ENCODE peak calls at places on chromosomes 7 and 10, in four cellular contexts. T is brain microvascular endothelial cell; N is neural crest cell; R is activated CD8-positive, alpha-beta memory T cell treated with anti-CD3 and anti-CD28 coated beads for 24 hours. J is an unnamed sample.

GRCh38 chr7:94206295-94206694 is 188.4 kb upstream of the COL1A2 start:
- DNase-seq in T (no peak), N (no peak), R (no peak), J (no peak)

GRCh38 chr7:47040795-47041194 is 541.1 kb downstream of the TNS3 start:
- DNase-seq in T (no peak), N (no peak), R (no peak), J (no peak)

GRCh38 chr7:106768324-106768751 is 96.7 kb upstream of the PIK3CG start:
- DNase-seq in T (no peak), N (no peak), R (no peak), J (no peak)

GRCh38 chr10:127117125-127117524 is 79.3 kb downstream of the INSYN2A start:
- DNase-seq in T (peak; percentile 64), N (peak; percentile 66), R (no peak), J (no peak)

GRCh38 chr7:2104107-2104710 is 128.5 kb downstream of the MAD1L1 start:
- DNase-seq in T (peak; percentile 89), N (peak; percentile 82), R (peak; percentile 85), J (peak; percentile 96)

GRCh38 chr10:115084434-115084833 is 8.7 kb upstream of the ATRNL1 start:
- DNase-seq in T (no peak), N (no peak), R (no peak), J (no peak)

GRCh38 chr10:112250555-112250954 is 32.6 kb upstream of the TECTB start:
- DNase-seq in T (no peak), N (no peak), R (no peak), J (no peak)

GRCh38 chr7:128270799-128271411 is 29.8 kb downstream of the LEP start:
- DNase-seq in T (no peak), N (no peak), R (no peak), J (no peak)

GRCh38 chr10:35089641-35090161 is 440 bp downstream of the CUL2 start:
- DNase-seq in T (no peak), N (no peak), R (no peak), J (peak; percentile 20)

GRCh38 chr7:47540053-47540386 is 41.9 kb downstream of the TNS3 start:
- DNase-seq in T (no peak), N (no peak), R (no peak), J (no peak)

GRCh38 chr7:26562841-26563240 is 271.2 kb downstream of the SNX10 start:
- DNase-seq in T (no peak), N (no peak), R (no peak), J (no peak)

GRCh38 chr7:2093214-2093840 is 139.4 kb downstream of the MAD1L1 start:
- DNase-seq in T (no peak), N (no peak), R (no peak), J (no peak)

GRCh38 chr7:144098776-144099175 is 10.6 kb upstream of the OR2A2 start:
- DNase-seq in T (no peak), N (no peak), R (no peak), J (no peak)

GRCh38 chr7:97499204-97499603 is 232.7 kb upstream of the TAC1 start:
- DNase-seq in T (peak; percentile 1), N (peak; percentile 8), R (no peak), J (peak; percentile 7)

GRCh38 chr7:119935418-119936025 is 337.5 kb upstream of the KCND2 start:
- DNase-seq in T (no peak), N (no peak), R (no peak), J (no peak)

GRCh38 chr7:123751816-123752215 is 3.0 kb upstream of the WASL start:
- DNase-seq in T (no peak), N (no peak), R (no peak), J (no peak)

GRCh38 chr7:2567663-2568238 is 9.0 kb downstream of the IQCE start:
- DNase-seq in T (peak; percentile 28), N (no peak), R (no peak), J (no peak)

GRCh38 chr10:86439544-86439943 is 72.9 kb upstream of the GRID1 start:
- DNase-seq in T (peak; percentile 98), N (no peak), R (no peak), J (no peak)

GRCh38 chr7:132240821-132241422 is 335.3 kb downstream of the PLXNA4 start:
- DNase-seq in T (no peak), N (no peak), R (no peak), J (no peak)

GRCh38 chr7:150356265-150356897 is 12.2 kb upstream of the REPIN1 start:
- DNase-seq in T (no peak), N (no peak), R (no peak), J (no peak)

GRCh38 chr7:43636093-43636492 is 53.2 kb downstream of the STK17A start:
- DNase-seq in T (peak; percentile 49), N (no peak), R (no peak), J (no peak)

GRCh38 chr7:50696810-50697582 is 85.7 kb downstream of the GRB10 start:
- DNase-seq in T (no peak), N (no peak), R (no peak), J (no peak)

GRCh38 chr10:3978762-3979161 is 193.8 kb upstream of the KLF6 start:
- DNase-seq in T (no peak), N (no peak), R (no peak), J (no peak)

GRCh38 chr10:17624996-17625395 is 7.8 kb upstream of the HACD1 start:
- DNase-seq in T (no peak), N (no peak), R (no peak), J (no peak)

GRCh38 chr10:8360814-8361509 is 306.5 kb downstream of the GATA3 start:
- DNase-seq in T (no peak), N (no peak), R (no peak), J (no peak)

GRCh38 chr7:41967156-41967555 is 264.3 kb upstream of the INHBA start:
- DNase-seq in T (no peak), N (no peak), R (no peak), J (no peak)

GRCh38 chr10:110005716-110006115 is 2.1 kb upstream of the ADD3 start:
- DNase-seq in T (peak; percentile 40), N (peak; percentile 20), R (no peak), J (no peak)

GRCh38 chr10:126867567-126868365 is 37.5 kb upstream of the DOCK1 start:
- DNase-seq in T (peak; percentile 85), N (no peak), R (peak; percentile 7), J (no peak)

GRCh38 chr10:74244097-74244685 is 93.2 kb downstream of the ADK start:
- DNase-seq in T (no peak), N (no peak), R (no peak), J (no peak)

GRCh38 chr10:126090911-126091728 is 194.8 kb downstream of the FANK1 start:
- DNase-seq in T (peak; percentile 92), N (no peak), R (no peak), J (no peak)

GRCh38 chr10:120477006-120477722 is 20.1 kb downstream of the PLPP4 start:
- DNase-seq in T (no peak), N (no peak), R (no peak), J (no peak)

GRCh38 chr7:150378853-150379589 is at the start of gene ZNF775:
- DNase-seq in T (peak; percentile 88), N (peak; percentile 85), R (peak; percentile 94), J (peak; percentile 97)

GRCh38 chr7:29915481-29916215 is 74.0 kb downstream of the SCRN1 start:
- DNase-seq in T (peak; percentile 28), N (no peak), R (no peak), J (no peak)

GRCh38 chr7:27175005-27175625 is 995 bp upstream of the HOXA10 start:
- DNase-seq in T (no peak), N (no peak), R (peak; percentile 50), J (no peak)

GRCh38 chr10:131689016-131689415 is 211.8 kb upstream of the PPP2R2D start:
- DNase-seq in T (no peak), N (no peak), R (no peak), J (no peak)

J was measured in 8988T.